ENCODE peak calls at places on chromosomes 11 and 22, in six cellular contexts. R is PC-3, O is MM.1S, G is GM12878, N is H9, Q is neural progenitor cell. E is an unnamed sample.

GRCh38 chr11:32297629-32298028 is 137.7 kb downstream of the WT1 start:
- DNase-seq in R (peak; percentile 72), O (peak; percentile 49), G (no peak), N (no peak), Q (peak; percentile 4), E (peak; percentile 34)

GRCh38 chr11:122843281-122844150 is 5.2 kb downstream of the CRTAM start:
- DNase-seq in R (no peak), O (no peak), G (no peak), N (no peak), Q (no peak), E (no peak)

GRCh38 chr11:130042093-130042591 is 27.6 kb upstream of the APLP2 start:
- DNase-seq in R (peak; percentile 97), O (no peak), G (no peak), N (no peak), Q (no peak), E (peak; percentile 47)

GRCh38 chr11:369336-370018 is at the start of gene B4GALNT4:
- DNase-seq in R (peak; percentile 43), O (no peak), G (no peak), N (no peak), Q (peak; percentile 78), E (no peak)

GRCh38 chr11:95549276-95549675 is 240.3 kb downstream of the FAM76B start:
- DNase-seq in R (no peak), O (no peak), G (no peak), N (no peak), Q (no peak), E (no peak)

GRCh38 chr11:1832181-1832988 is 2.4 kb upstream of the SYT8 start:
- DNase-seq in R (peak; percentile 41), O (peak; percentile 24), G (no peak), N (peak; percentile 72), Q (peak; percentile 80), E (peak; percentile 58)

GRCh38 chr22:45502215-45503070 is at the start of gene FBLN1:
- DNase-seq in R (peak; percentile 34), O (no peak), G (no peak), N (peak; percentile 74), Q (peak; percentile 95), E (no peak)

GRCh38 chr11:85821636-85822035 is 10.7 kb upstream of the SYTL2 start:
- DNase-seq in R (peak; percentile 92), O (no peak), G (no peak), N (no peak), Q (no peak), E (no peak)

GRCh38 chr11:43943357-43943930 is 1.0 kb downstream of the C11orf96 start:
- DNase-seq in R (peak; percentile 7), O (peak; percentile 43), G (no peak), N (no peak), Q (peak; percentile 53), E (no peak)

GRCh38 chr11:66142370-66143263 is 72.5 kb downstream of the PACS1 start:
- DNase-seq in R (peak; percentile 97), O (no peak), G (no peak), N (no peak), Q (no peak), E (no peak)

GRCh38 chr11:110077866-110078325 is 15.3 kb upstream of the ZC3H12C start:
- DNase-seq in R (peak; percentile 92), O (no peak), G (peak; percentile 86), N (no peak), Q (no peak), E (no peak)

GRCh38 chr22:42920101-42920820 is 63.2 kb upstream of the ARFGAP3 start:
- DNase-seq in R (no peak), O (no peak), G (no peak), N (no peak), Q (no peak), E (no peak)

GRCh38 chr22:26199665-26200064 is 30.4 kb downstream of the SEZ6L start:
- DNase-seq in R (no peak), O (no peak), G (no peak), N (peak; percentile 31), Q (no peak), E (no peak)

GRCh38 chr11:33893711-33894401 is 2.0 kb upstream of the LMO2 start:
- DNase-seq in R (no peak), O (peak; percentile 76), G (peak; percentile 92), N (no peak), Q (no peak), E (peak; percentile 29)

GRCh38 chr11:73262851-73263495 is 9.2 kb upstream of the P2RY6 start:
- DNase-seq in R (peak; percentile 66), O (no peak), G (no peak), N (peak; percentile 14), Q (no peak), E (no peak)

GRCh38 chr11:123235687-123236261 is 40.7 kb upstream of the CLMP start:
- DNase-seq in R (no peak), O (no peak), G (no peak), N (no peak), Q (no peak), E (no peak)

GRCh38 chr11:121321614-121322243 is 29.2 kb downstream of the SC5D start:
- DNase-seq in R (peak; percentile 76), O (no peak), G (no peak), N (peak; percentile 67), Q (peak; percentile 61), E (peak; percentile 83)

GRCh38 chr11:34926101-34926830 is 9.8 kb downstream of the PDHX start:
- DNase-seq in R (peak; percentile 67), O (peak; percentile 47), G (no peak), N (no peak), Q (peak; percentile 54), E (peak; percentile 58)

GRCh38 chr11:13261600-13262061 is 16.0 kb upstream of the BMAL1 start:
- DNase-seq in R (peak; percentile 92), O (no peak), G (no peak), N (no peak), Q (no peak), E (no peak)

GRCh38 chr11:79940165-79940564 is 499.3 kb upstream of the TENM4 start:
- DNase-seq in R (peak; percentile 68), O (no peak), G (no peak), N (peak; percentile 42), Q (no peak), E (no peak)

DNA sequence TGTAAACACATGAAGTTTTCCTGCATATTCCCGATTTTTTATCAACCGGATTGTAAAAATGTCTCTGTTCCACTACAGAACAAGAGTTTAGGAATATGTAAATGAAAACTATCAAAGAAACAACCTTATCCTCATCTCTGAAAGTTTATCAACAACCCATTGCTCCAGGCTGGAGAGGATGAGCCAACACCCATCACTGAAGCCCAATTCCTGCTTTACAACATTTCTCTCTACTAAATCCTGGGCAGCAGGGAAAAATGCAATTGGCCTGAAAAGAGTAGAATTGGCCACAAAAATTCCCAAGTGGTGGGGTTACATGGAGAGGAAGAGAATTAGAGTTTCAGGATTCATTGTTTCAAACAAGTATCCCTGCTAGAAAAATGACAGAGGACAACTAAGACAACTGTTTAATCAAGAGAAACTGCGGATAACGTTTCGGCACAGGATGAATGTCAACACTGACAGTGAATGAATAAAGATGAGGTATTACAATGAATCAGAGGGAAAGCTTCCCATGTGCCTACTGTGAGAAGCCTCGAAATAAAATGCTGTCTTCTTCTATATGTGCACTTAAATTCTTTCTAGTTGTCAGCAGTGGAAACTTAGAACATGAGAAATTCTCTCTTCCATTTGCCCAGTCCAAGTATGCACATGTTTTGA is 317.3 kb upstream of the ANO3 start:
- DNase-seq in R (no peak), O (no peak), G (no peak), N (no peak), Q (no peak), E (no peak)
- H2AFZ ChIP-seq in R (peak overlapping the region; percentile 42), O (no peak overlapping the region), G (no peak overlapping the region), N (no peak overlapping the region), Q (peak overlapping the region; percentile 77), E (peak overlapping the region; percentile 60)

GRCh38 chr22:20203142-20204099 is 52.6 kb upstream of the CCDC188 start:
- DNase-seq in R (peak; percentile 18), O (no peak), G (no peak), N (peak; percentile 72), Q (peak; percentile 89), E (no peak)
- H3K4me1 ChIP-seq in R (peaks cover 14% of the 10 kb centered on the region), O (peaks cover 10% of the 10 kb centered on the region), G (peaks cover 5% of the 10 kb centered on the region), N (no peaks in the 10 kb centered on the region), Q (peaks cover 50% of the 10 kb centered on the region), E (peaks cover 15% of the 10 kb centered on the region)

GRCh38 chr11:48675945-48676344 is 187.4 kb downstream of the OR4A47 start:
- DNase-seq in R (no peak), O (no peak), G (no peak), N (no peak), Q (no peak), E (no peak)
- H3K9me3 ChIP-seq in R (peaks cover 11% of the 10 kb centered on the region), O (no peaks in the 10 kb centered on the region), G (no peaks in the 10 kb centered on the region), N (peaks cover 55% of the 10 kb centered on the region), Q (peaks cover 15% of the 10 kb centered on the region), E (no peaks in the 10 kb centered on the region)

DNA sequence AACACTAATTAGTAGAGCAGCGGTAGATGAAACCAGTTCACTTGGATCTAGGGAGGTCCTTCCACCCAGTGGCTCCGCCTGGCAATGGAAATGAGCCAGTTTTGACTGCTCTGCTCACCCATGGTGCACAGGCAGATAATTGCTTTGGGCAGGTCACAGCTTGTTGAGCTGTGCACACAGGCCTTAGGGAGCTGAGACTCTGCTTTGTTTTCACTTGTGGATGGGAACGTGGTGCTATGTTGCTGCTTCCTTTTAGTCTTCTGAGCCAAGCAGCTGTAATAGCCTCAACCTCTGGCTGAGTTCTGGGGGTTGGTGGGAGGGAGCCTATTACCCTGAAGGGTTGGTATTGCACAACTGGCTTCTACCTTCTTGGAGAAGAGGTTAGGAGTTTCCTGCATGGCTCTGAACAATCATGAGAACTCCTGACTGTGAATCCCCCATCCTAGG is 262.3 kb upstream of the MTNR1B start:
- DNase-seq in R (no peak), O (no peak), G (no peak), N (no peak), Q (peak; percentile 14), E (no peak)
- H2AFZ ChIP-seq in R (no peak overlapping the region), O (no peak overlapping the region), G (no peak overlapping the region), N (no peak overlapping the region), Q (no peak overlapping the region), E (no peak overlapping the region)

E was measured in OCI-LY7.